ENCODE peak calls at places on chromosomes 6 and 20, in eight cellular contexts. O is BJ, V is HepG2, Z is GM23338, X is H1, P is neural progenitor cell, S is prostate gland, U is Peyer's patch. M is an unnamed sample. For H3K36me3, the result is how much of the 10 kb centered on the place peaks cover.

GRCh38 chr20:57582432-57583288 is 21.8 kb downstream of the PCK1 start:
- DNase-seq in U (peak), Z (peak), S (no peak), P (peak), X (no peak), O (no peak), V (peak), M (peak)

GRCh38 chr6:105675715-105676397 is 273.0 kb upstream of the PREP start:
- DNase-seq in V (no peak), Z (no peak), U (no peak), P (peak), O (peak), S (no peak), X (no peak), M (no peak)

GRCh38 chr6:37242429-37243052 is 15.0 kb upstream of the TBC1D22B start:
- DNase-seq in O (peak), P (no peak), Z (no peak), S (peak), X (no peak), U (no peak), V (peak), M (no peak)

GRCh38 chr6:31946370-31946885 is 533 bp downstream of the CFB start:
- DNase-seq in Z (no peak), V (no peak), S (no peak), O (no peak), U (no peak), X (no peak), P (no peak), M (no peak)

GRCh38 chr6:38982470-38982869 is 66.1 kb upstream of the GLP1R start:
- DNase-seq in U (no peak), Z (peak), P (no peak), O (no peak), X (no peak), S (no peak), V (no peak), M (no peak)

GRCh38 chr6:17741507-17741906 is 34.8 kb upstream of the NUP153 start:
- DNase-seq in O (no peak), P (no peak), V (no peak), S (no peak), U (no peak), Z (peak), X (no peak), M (no peak)

GRCh38 chr20:35992713-35993335 is 24.4 kb downstream of the CNBD2 start:
- DNase-seq in S (peak), X (no peak), Z (peak), O (no peak), P (peak), V (peak), U (no peak), M (no peak)

GRCh38 chr20:53934421-53935352 is 135.7 kb downstream of the BCAS1 start:
- DNase-seq in S (no peak), U (no peak), Z (peak), X (no peak), O (peak), V (no peak), P (no peak), M (no peak)

GRCh38 chr20:47238780-47239769 is 117.4 kb downstream of the ZMYND8 start:
- DNase-seq in U (no peak), S (no peak), P (no peak), O (no peak), X (no peak), V (no peak), Z (peak), M (no peak)

GRCh38 chr6:16698163-16698533 is 63.1 kb downstream of the ATXN1 start:
- DNase-seq in U (no peak), S (no peak), Z (no peak), O (no peak), V (no peak), P (peak), X (no peak), M (no peak)

GRCh38 chr6:101401792-101402617 is 8.5 kb downstream of the GRIK2 start:
- DNase-seq in O (no peak), U (no peak), P (peak), X (no peak), Z (peak), S (no peak), V (no peak), M (no peak)

GRCh38 chr6:158073776-158074175 is 92.1 kb downstream of the SYNJ2 start:
- DNase-seq in O (no peak), X (no peak), S (no peak), U (no peak), P (no peak), V (no peak), Z (no peak), M (no peak)

GRCh38 chr6:145153495-145153894 is 581.8 kb downstream of the EPM2A start:
- DNase-seq in S (no peak), X (no peak), P (no peak), Z (no peak), O (no peak), U (no peak), V (no peak), M (no peak)

GRCh38 chr20:59177266-59178250 is 13.9 kb downstream of the ZNF831 start:
- DNase-seq in U (no peak), O (no peak), Z (no peak), P (no peak), X (no peak), S (no peak), V (no peak), M (no peak)

DNA sequence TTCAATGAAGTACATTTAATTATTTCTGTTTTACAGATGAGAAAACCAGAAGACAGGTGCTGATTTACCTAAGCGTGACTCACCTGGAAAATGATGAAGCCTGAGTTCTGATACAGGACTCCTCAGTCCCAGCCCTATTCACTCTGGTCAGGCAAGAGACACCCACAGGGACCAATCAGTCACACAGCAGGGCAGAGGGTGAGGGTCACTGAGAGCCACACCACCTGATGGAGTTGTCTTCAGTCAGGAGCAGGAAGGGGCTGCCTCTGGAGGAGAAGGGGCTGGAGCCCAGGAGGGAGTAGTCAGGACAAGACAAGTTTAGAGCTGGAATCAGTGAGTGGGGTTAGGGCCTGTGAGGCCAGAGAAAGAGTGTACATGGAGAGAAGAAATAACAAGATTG is 251.2 kb upstream of the MOCS1 start:
- DNase-seq in Z (no peak), U (no peak), S (no peak), X (no peak), V (no peak), O (no peak), P (no peak), M (no peak)
- H3K4me3 ChIP-seq in Z (no peak), U (no peak), S (no peak), X (no peak), V (no peak), O (no peak), P (no peak), M (no peak)

DNA sequence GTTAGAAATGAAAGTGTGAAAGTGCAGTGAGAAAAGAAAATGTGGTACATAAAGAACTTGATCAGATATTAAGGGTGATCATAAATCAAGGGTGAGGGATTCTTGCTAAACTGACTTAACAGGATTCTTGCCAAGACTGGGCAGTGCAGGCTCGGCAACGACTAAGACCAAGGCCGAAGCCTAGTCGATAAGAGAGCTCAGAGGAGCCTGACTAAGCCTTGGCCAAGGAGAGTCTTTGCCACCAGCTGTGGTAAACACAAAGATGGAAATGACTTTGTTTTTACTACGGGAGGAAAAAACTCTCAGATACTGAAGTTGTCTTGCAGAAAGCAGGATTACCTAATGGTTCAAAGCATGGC is 196.6 kb downstream of the LY86 start:
- DNase-seq in O (no peak), U (no peak), V (no peak), Z (no peak), S (no peak), P (no peak), X (no peak), M (no peak)
- TF ChIP-seq CTCF in O (no peak), U (no peak), V (no peak), Z (no peak), S (no peak), P (no peak), X (no peak), M (no peak)

GRCh38 chr6:167007930-167008329 is 8.7 kb downstream of the CEP43 start:
- DNase-seq in Z (no peak), U (no peak), P (no peak), V (no peak), O (no peak), S (no peak), X (no peak), M (no peak)
- H3K36me3 ChIP-seq in Z (under half), U (under half), P (under half), V (under half), O (under half), S (under half), X (half or more), M (under half)

GRCh38 chr20:63498950-63499332 is at the start of gene EEF1A2:
- DNase-seq in O (no peak), P (peak), V (no peak), S (no peak), X (no peak), U (no peak), Z (no peak), M (no peak)
- H3K4me3 ChIP-seq in O (peak), P (peak), V (peak), S (peak), X (peak), U (peak), Z (peak), M (no peak)

DNA sequence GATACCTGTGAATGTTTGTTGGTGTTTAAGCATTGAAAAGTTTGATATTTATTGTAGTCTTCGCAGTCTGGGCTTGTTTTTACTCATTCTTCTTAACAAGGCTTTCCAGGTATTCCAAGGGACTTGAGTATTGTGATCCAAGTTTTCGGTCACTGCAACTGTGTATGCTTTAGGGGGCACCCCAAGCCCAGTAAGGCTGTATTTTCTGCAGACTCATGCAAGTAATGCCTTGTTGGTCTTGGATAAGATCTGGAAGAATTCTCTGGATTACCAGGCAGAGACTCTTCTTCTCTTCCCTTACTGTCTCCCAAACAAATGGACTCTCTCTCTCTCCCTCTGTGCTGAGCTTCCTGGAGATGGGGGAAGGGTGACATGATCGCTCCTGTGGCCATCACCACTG is 82.1 kb downstream of the RFPL4B start:
- DNase-seq in U (no peak), V (no peak), P (peak), X (peak), Z (peak), S (no peak), O (no peak), M (no peak)
- TF ChIP-seq CTCF in U (no peak), V (peak), P (peak), X (no peak), Z (peak), S (no peak), O (no peak), M (no peak)

DNA sequence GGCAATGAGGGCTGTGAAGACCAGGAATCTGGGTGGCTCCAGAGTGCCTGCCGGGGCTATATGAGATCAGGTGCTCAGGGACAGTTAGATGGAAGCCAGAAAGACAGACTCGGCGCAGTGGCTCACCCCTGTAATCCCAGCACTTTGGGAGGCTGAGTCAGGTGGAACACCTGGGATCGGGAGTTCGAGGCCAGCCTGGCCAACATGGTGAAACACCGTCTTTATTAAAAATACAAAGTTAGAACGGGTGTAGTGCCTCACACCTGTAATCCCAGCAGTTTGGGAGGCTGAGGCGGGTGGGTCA is 43.4 kb downstream of the BCAS4 start:
- DNase-seq in Z (no peak), X (no peak), V (no peak), S (no peak), P (no peak), U (no peak), O (no peak), M (no peak)
- H3K36me3 ChIP-seq in Z (under half), X (under half), V (under half), S (under half), P (under half), U (under half), O (under half), M (under half)

GRCh38 chr6:106973018-106973840 is 1.3 kb downstream of the CD24 start:
- DNase-seq in S (peak), O (no peak), V (no peak), X (no peak), U (peak), P (peak), Z (peak), M (peak)
- H3K4me3 ChIP-seq in S (peak), O (no peak), V (peak), X (peak), U (peak), P (peak), Z (peak), M (peak)

DNA sequence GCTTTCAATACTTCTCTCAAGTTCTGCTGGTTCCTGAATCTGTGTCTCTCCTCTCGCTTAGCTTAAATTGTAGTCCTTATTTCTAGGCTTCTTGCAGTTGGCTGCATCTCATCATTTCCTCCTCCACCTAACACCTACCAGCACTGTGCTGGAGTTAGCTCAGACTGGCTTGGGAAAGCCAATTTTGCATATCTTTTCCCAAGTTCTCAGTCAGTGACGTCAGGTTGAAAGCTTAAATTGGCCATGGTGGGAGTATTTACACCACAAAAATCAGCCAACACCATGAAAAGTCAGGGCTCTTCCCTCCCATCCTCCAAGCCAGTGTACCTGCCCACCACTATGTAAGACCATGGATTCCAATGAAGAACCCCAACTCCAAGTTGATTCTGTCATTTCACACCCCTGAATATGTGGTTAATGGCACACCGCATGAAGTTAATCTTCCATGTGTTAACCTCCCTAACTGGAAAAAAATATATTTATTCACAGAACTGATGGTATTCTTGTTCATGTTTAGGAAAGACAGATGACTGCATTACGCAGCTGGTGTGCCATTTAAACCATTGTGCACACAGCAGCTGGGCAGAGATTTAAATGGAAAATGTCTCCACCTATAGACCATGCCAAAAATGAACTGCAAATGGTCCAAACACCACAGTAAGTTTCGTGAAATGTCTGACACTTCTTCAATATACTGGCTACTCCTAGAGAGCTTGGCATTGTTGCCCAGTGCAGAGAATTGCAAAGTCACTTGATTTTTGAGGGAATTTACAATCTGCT is 274.1 kb upstream of the MAP3K7 start:
- DNase-seq in S (no peak), Z (no peak), V (peak), U (no peak), O (no peak), X (no peak), P (no peak), M (no peak)
- TF ChIP-seq CTCF in S (no peak), Z (peak), V (peak), U (no peak), O (peak), X (no peak), P (peak), M (no peak)

DNA sequence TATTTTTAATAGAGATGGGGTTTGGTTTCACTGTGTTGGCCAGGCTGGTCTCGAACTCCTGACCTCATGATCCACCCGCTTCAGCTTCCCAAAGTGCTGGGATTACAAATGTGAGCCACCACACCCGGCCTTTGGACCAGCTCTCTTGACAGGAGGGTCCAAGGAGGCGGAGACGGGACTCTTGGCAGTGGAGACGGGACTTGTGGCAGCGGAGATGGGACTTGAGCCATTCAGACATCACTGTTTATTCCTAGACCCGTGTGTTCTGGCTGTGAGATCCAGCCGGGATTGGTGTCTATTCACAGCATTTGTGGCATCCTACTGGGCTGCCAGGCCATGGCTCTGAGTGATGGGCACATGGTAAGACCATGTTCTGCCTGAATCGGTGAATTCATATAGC is 25.6 kb downstream of the PRPF6 start:
- DNase-seq in U (no peak), S (no peak), X (no peak), O (no peak), P (no peak), Z (no peak), V (no peak), M (no peak)
- H3K36me3 ChIP-seq in U (half or more), S (under half), X (half or more), O (under half), P (under half), Z (under half), V (half or more), M (under half)

M was measured in mucosa of descending colon.